ENCODE peak calls at places on chromosomes 3 and 15, in five cellular contexts. F is IMR-90, B is H9, I is H1, X is mesenchymal stem cell. R is an unnamed sample.

GRCh38 chr3:135147657-135148056 is 352.6 kb downstream of the EPHB1 start:
- DNase-seq in X (no peak), B (no peak), F (no peak), I (no peak), R (no peak)

GRCh38 chr15:32952901-32953889 is 235.4 kb downstream of the GREM1 start:
- DNase-seq in I (peak; percentile 49), B (peak; percentile 29), F (peak; percentile 59), X (no peak), R (no peak)

GRCh38 chr15:70741107-70741511 is 22.2 kb downstream of the UACA start:
- DNase-seq in F (peak; percentile 90), X (peak; percentile 88), B (no peak), I (no peak), R (no peak)

GRCh38 chr3:11820540-11821041 is 26.1 kb downstream of the TAMM41 start:
- DNase-seq in B (peak; percentile 30), I (no peak), X (peak; percentile 48), F (peak; percentile 31), R (no peak)

GRCh38 chr3:153443961-153444360 is 281.9 kb downstream of the RAP2B start:
- DNase-seq in F (peak; percentile 1), B (no peak), X (peak; percentile 5), I (no peak), R (no peak)

GRCh38 chr3:77799280-77799679 is 759.4 kb downstream of the ROBO2 start:
- DNase-seq in X (no peak), I (no peak), B (no peak), F (no peak), R (no peak)

GRCh38 chr15:47484119-47484518 is 233.2 kb upstream of the SEMA6D start:
- DNase-seq in X (peak; percentile 7), F (peak; percentile 27), B (no peak), I (no peak), R (no peak)

GRCh38 chr15:66839511-66840112 is 137.6 kb downstream of the SMAD6 start:
- DNase-seq in X (no peak), I (no peak), B (no peak), F (peak; percentile 50), R (no peak)

GRCh38 chr3:34646911-34647465 is 848.6 kb downstream of the PDCD6IP start:
- DNase-seq in X (no peak), F (no peak), I (no peak), B (no peak), R (no peak)

GRCh38 chr3:122940628-122941086 is 86.9 kb downstream of the SEMA5B start:
- DNase-seq in I (no peak), X (no peak), F (no peak), B (no peak), R (no peak)

GRCh38 chr3:194879126-194879887 is 193.6 kb downstream of the FAM43A start:
- DNase-seq in X (no peak), F (no peak), B (peak; percentile 10), I (peak; percentile 24), R (no peak)

GRCh38 chr15:99651023-99651807 is 82.0 kb downstream of the LYSMD4 start:
- DNase-seq in F (peak; percentile 74), B (no peak), X (peak; percentile 39), I (no peak), R (no peak)

GRCh38 chr3:116280130-116280740 is 165.1 kb downstream of the LSAMP start:
- DNase-seq in B (no peak), X (no peak), F (no peak), I (no peak), R (no peak)

GRCh38 chr3:8597515-8597853 is 47.1 kb downstream of the SSUH2 start:
- DNase-seq in F (no peak), B (no peak), I (no peak), X (no peak), R (no peak)

GRCh38 chr15:62472616-62473299 is 307.7 kb upstream of the C2CD4B start:
- DNase-seq in F (no peak), X (peak; percentile 58), B (no peak), I (no peak), R (no peak)

GRCh38 chr3:9826815-9827574 is 16.8 kb downstream of the RPUSD3 start:
- DNase-seq in B (peak; percentile 73), I (peak; percentile 74), F (no peak), X (peak; percentile 33), R (no peak)

GRCh38 chr3:195549931-195550519 is 6.9 kb upstream of the PPP1R2 start:
- DNase-seq in I (no peak), X (peak; percentile 36), B (no peak), F (no peak), R (no peak)

GRCh38 chr3:69921651-69922050 is 77.9 kb upstream of the SAMMSON start:
- DNase-seq in B (no peak), F (no peak), X (no peak), I (no peak), R (no peak)

GRCh38 chr3:172591876-172592771 is 68.9 kb upstream of the TNFSF10 start:
- DNase-seq in B (no peak), X (peak; percentile 25), F (peak; percentile 16), I (no peak), R (no peak)

GRCh38 chr3:185175370-185175987 is 22.6 kb upstream of the C3orf70 start:
- DNase-seq in I (peak; percentile 66), B (peak; percentile 52), F (peak; percentile 22), X (peak; percentile 65), R (no peak)

GRCh38 chr3:47394140-47394855 is 13.5 kb downstream of the PTPN23 start:
- DNase-seq in F (peak; percentile 56), I (no peak), X (peak; percentile 56), B (no peak), R (peak; percentile 35)

GRCh38 chr3:128617270-128617556 is 33.4 kb downstream of the RPN1 start:
- DNase-seq in F (no peak), B (no peak), I (no peak), X (no peak), R (no peak)
- H3K18ac ChIP-seq in F (no peak overlapping the region), B (no peak overlapping the region), I (peak overlapping the region; percentile 48), X (peak overlapping the region; percentile 67), R (peak overlapping the region; percentile 99)

GRCh38 chr3:87949189-87949878 is 109.5 kb downstream of the CGGBP1 start:
- DNase-seq in B (no peak), X (no peak), F (no peak), I (no peak), R (no peak)
- H3K14ac ChIP-seq in B (no peak overlapping the region), X (no peak overlapping the region), F (no peak overlapping the region), I (no peak overlapping the region), R (no peak overlapping the region)

GRCh38 chr3:100981546-100981945 is 11.7 kb downstream of the ABI3BP start:
- DNase-seq in X (no peak), F (no peak), B (no peak), I (no peak), R (no peak)

GRCh38 chr3:100988080-100988479 is 5.1 kb downstream of the ABI3BP start:
- DNase-seq in X (no peak), I (no peak), B (no peak), F (no peak), R (no peak)

GRCh38 chr3:100982710-100983109 is 10.5 kb downstream of the ABI3BP start:
- DNase-seq in X (no peak), B (no peak), I (no peak), F (peak; percentile 58), R (no peak)

GRCh38 chr3:100984257-100984772 is 8.9 kb downstream of the ABI3BP start:
- DNase-seq in X (no peak), B (no peak), F (no peak), I (no peak), R (no peak)
- H3K27ac ChIP-seq in X (no peak overlapping the region), B (no peak overlapping the region), F (no peak overlapping the region), I (no peak overlapping the region), R (no peak overlapping the region)

DNA sequence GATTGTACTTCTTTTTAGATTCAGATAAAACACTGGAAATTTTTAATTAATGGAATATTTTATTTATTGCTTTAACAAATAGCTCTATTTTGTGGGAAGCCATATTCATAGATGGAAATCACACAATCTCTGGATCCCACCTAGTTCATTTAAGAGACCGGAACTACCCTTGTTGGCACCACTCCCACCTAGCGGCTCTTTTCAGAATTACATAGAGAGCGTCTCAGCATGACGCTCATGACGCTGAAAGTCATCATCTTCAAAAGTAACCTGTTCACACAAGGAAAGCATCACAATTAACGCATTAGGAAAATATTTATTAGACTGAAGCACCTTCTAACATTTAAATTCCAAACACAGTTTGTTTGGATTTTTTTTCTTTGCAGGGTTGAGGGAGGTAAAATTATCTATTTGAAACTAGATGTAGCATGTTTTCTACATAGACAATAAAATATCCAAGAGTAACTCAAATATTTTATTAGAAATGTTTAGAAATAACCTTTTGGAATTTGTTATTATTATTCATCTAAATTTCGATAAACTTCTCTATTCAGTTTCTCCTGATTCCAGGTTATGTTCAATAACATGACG is 214.9 kb upstream of the ARRDC4 start:
- DNase-seq in X (peak; percentile 24), B (peak; percentile 49), F (no peak), I (peak; percentile 67), R (no peak)
- H3K18ac ChIP-seq in X (no peak overlapping the region), B (no peak overlapping the region), F (no peak overlapping the region), I (no peak overlapping the region), R (no peak overlapping the region)

GRCh38 chr15:28185148-28185895 is 86.2 kb upstream of the OCA2 start:
- DNase-seq in I (no peak), X (no peak), F (no peak), B (no peak), R (no peak)
- H3K14ac ChIP-seq in I (no peak overlapping the region), X (no peak overlapping the region), F (no peak overlapping the region), B (no peak overlapping the region), R (no peak overlapping the region)

R was measured in neuronal stem cell.